ENCODE peak calls at places on chromosomes 6 and 20, in seven cellular contexts. T is tibial artery, A is GM13977, U is psoas muscle, S is fibroblast of the aortic adventitia, W is astrocyte, L is RWPE1. D is an unnamed sample.

GRCh38 chr6:66866801-66867200 is 1159.8 kb upstream of the EYS start:
- DNase-seq in T (no peak), A (no peak), U (no peak), S (no peak), W (no peak), L (peak), D (no peak)

GRCh38 chr20:11919046-11919445 is 1.4 kb downstream of the BTBD3 start:
- DNase-seq in T (no peak), A (no peak), U (no peak), S (no peak), W (peak), L (no peak), D (no peak)

GRCh38 chr6:17988422-17988944 is 1.0 kb upstream of the KIF13A start:
- DNase-seq in T (no peak), A (no peak), U (no peak), S (no peak), W (no peak), L (no peak), D (no peak)

GRCh38 chr6:87728706-87729105 is 26.7 kb upstream of the AKIRIN2 start:
- DNase-seq in T (no peak), A (no peak), U (no peak), S (no peak), W (no peak), L (no peak), D (no peak)

GRCh38 chr20:1327241-1327653 is 1.7 kb downstream of the SDCBP2 start:
- DNase-seq in T (no peak), A (no peak), U (no peak), S (peak), W (peak), L (no peak), D (peak)

GRCh38 chr6:104580452-104580851 is 279.3 kb downstream of the HACE1 start:
- DNase-seq in T (no peak), A (no peak), U (no peak), S (peak), W (no peak), L (no peak), D (no peak)

GRCh38 chr20:24627926-24628325 is 158.5 kb downstream of the SYNDIG1 start:
- DNase-seq in T (no peak), A (no peak), U (no peak), S (no peak), W (no peak), L (no peak), D (no peak)

GRCh38 chr6:40293824-40294188 is 293.4 kb downstream of the LRFN2 start:
- DNase-seq in T (no peak), A (no peak), U (no peak), S (no peak), W (no peak), L (no peak), D (no peak)

GRCh38 chr6:132132420-132132819 is 181.2 kb upstream of the CCN2 start:
- DNase-seq in T (no peak), A (no peak), U (no peak), S (peak), W (peak), L (no peak), D (peak)

GRCh38 chr6:19754686-19755085 is 82.5 kb upstream of the ID4 start:
- DNase-seq in T (no peak), A (no peak), U (no peak), S (no peak), W (no peak), L (no peak), D (no peak)

GRCh38 chr20:9978395-9979004 is 56.3 kb upstream of the ANKEF1 start:
- DNase-seq in T (peak), A (peak), U (no peak), S (peak), W (peak), L (peak), D (peak)

GRCh38 chr20:35515949-35516645 is 13.4 kb downstream of the C20orf173 start:
- DNase-seq in T (no peak), A (no peak), U (no peak), S (peak), W (peak), L (peak), D (peak)

GRCh38 chr20:17345321-17345720 is 118.5 kb downstream of the PCSK2 start:
- DNase-seq in T (no peak), A (no peak), U (no peak), S (no peak), W (no peak), L (no peak), D (no peak)

GRCh38 chr6:44428682-44429081 is 41.2 kb downstream of the CDC5L start:
- DNase-seq in T (no peak), A (no peak), U (no peak), S (peak), W (no peak), L (no peak), D (peak)

GRCh38 chr6:88574666-88575065 is 388.8 kb downstream of the RNGTT start:
- DNase-seq in T (no peak), A (no peak), U (no peak), S (no peak), W (no peak), L (no peak), D (no peak)

GRCh38 chr6:150395388-150396009 is 26.7 kb downstream of the IYD start:
- DNase-seq in T (peak), A (peak), U (no peak), S (peak), W (peak), L (peak), D (peak)

GRCh38 chr20:32567384-32568178 is 17.6 kb downstream of the NOL4L start:
- DNase-seq in T (no peak), A (no peak), U (no peak), S (no peak), W (no peak), L (no peak), D (no peak)

GRCh38 chr6:33993653-33994052 is 152.2 kb downstream of the GRM4 start:
- DNase-seq in T (no peak), A (no peak), U (no peak), S (no peak), W (no peak), L (no peak), D (no peak)

GRCh38 chr6:33994198-33995045 is 151.5 kb downstream of the GRM4 start:
- DNase-seq in T (no peak), A (no peak), U (no peak), S (no peak), W (no peak), L (no peak), D (no peak)

GRCh38 chr6:33997265-33997664 is 148.6 kb downstream of the GRM4 start:
- DNase-seq in T (no peak), A (no peak), U (no peak), S (no peak), W (no peak), L (no peak), D (no peak)

GRCh38 chr6:33995873-33996475 is 149.9 kb downstream of the GRM4 start:
- DNase-seq in T (no peak), A (no peak), U (no peak), S (no peak), W (no peak), L (no peak), D (no peak)

GRCh38 chr6:33995046-33995872 is 150.6 kb downstream of the GRM4 start:
- DNase-seq in T (no peak), A (no peak), U (no peak), S (no peak), W (no peak), L (no peak), D (no peak)
- TF ChIP-seq CTCF in T (no peak), A (no peak), U (no peak), S (no peak), W (no peak), L (no peak), D (no peak)

GRCh38 chr6:111771629-111772028 is 101.6 kb downstream of the FYN start:
- DNase-seq in T (no peak), A (no peak), U (no peak), S (no peak), W (no peak), L (no peak), D (no peak)

GRCh38 chr6:111770263-111771083 is 102.8 kb downstream of the FYN start:
- DNase-seq in T (no peak), A (no peak), U (no peak), S (no peak), W (no peak), L (no peak), D (no peak)

GRCh38 chr6:111772274-111772780 is 100.9 kb downstream of the FYN start:
- DNase-seq in T (no peak), A (no peak), U (no peak), S (no peak), W (no peak), L (no peak), D (no peak)

GRCh38 chr6:111769365-111770127 is 103.7 kb downstream of the FYN start:
- DNase-seq in T (no peak), A (no peak), U (no peak), S (no peak), W (no peak), L (no peak), D (no peak)

DNA sequence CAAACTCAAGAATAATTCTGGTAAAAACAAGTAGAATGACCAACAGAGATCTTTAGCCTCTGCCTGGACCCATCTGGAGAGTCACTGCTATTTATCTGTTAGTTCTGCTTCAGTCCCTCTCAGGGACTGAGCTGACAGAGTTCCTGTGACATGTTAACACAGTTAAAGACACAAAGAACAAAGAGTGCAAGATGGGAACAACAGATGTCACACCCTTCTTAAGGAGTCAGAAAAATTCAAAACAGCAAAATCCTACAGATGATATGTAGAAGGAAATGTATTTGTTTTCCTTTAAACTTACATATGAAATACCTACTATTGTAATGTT is 102.2 kb downstream of the FYN start:
- DNase-seq in T (no peak), A (no peak), U (no peak), S (no peak), W (no peak), L (no peak), D (no peak)
- TF ChIP-seq CTCF in T (no peak), A (no peak), U (no peak), S (no peak), W (no peak), L (no peak), D (no peak)

DNA sequence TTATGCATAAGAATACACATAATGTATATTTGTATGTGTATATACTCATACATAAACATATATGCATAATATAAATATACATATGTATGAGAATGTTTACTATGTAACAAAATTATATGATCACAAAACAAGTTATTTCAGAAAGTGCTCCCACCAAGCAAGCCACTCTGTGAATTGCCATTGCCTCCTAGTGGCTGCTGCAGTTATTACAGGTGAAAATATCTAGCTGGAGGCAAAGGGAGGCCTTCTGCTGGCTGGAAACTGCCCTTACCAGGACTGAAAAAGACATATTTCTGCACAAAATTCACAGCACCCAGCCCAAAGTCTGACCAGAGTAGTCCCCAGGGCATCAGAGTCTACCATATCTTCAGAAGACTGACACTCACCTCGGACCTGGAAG is 14.4 kb upstream of the ADAM33 start:
- DNase-seq in T (no peak), A (no peak), U (no peak), S (no peak), W (no peak), L (no peak), D (peak)
- TF ChIP-seq CTCF in T (no peak), A (peak), U (peak), S (peak), W (peak), L (peak), D (peak)

GRCh38 chr6:168655462-168656152 is 214.6 kb downstream of the SMOC2 start:
- DNase-seq in T (no peak), A (no peak), U (no peak), S (no peak), W (no peak), L (no peak), D (no peak)

GRCh38 chr6:168660400-168660945 is 219.5 kb downstream of the SMOC2 start:
- DNase-seq in T (no peak), A (no peak), U (no peak), S (no peak), W (no peak), L (no peak), D (no peak)

GRCh38 chr6:168662301-168662936 is 221.4 kb downstream of the SMOC2 start:
- DNase-seq in T (no peak), A (no peak), U (no peak), S (no peak), W (no peak), L (no peak), D (no peak)

GRCh38 chr6:168658059-168658458 is 217.1 kb downstream of the SMOC2 start:
- DNase-seq in T (no peak), A (no peak), U (no peak), S (no peak), W (no peak), L (no peak), D (no peak)
- TF ChIP-seq CTCF in T (no peak), A (no peak), U (no peak), S (no peak), W (no peak), L (no peak), D (no peak)

GRCh38 chr6:13573255-13573654 is 1.1 kb upstream of the SIRT5 start:
- DNase-seq in T (no peak), A (no peak), U (no peak), S (no peak), W (no peak), L (no peak), D (no peak)

GRCh38 chr6:13573669-13574110 is 711 bp upstream of the SIRT5 start:
- DNase-seq in T (peak), A (no peak), U (peak), S (peak), W (peak), L (peak), D (peak)

GRCh38 chr6:13574571-13575376 is at the start of gene SIRT5:
- DNase-seq in T (peak), A (peak), U (peak), S (peak), W (peak), L (peak), D (peak)

GRCh38 chr6:13575377-13575775 is 975 bp downstream of the SIRT5 start:
- DNase-seq in T (no peak), A (no peak), U (no peak), S (no peak), W (no peak), L (no peak), D (no peak)

DNA sequence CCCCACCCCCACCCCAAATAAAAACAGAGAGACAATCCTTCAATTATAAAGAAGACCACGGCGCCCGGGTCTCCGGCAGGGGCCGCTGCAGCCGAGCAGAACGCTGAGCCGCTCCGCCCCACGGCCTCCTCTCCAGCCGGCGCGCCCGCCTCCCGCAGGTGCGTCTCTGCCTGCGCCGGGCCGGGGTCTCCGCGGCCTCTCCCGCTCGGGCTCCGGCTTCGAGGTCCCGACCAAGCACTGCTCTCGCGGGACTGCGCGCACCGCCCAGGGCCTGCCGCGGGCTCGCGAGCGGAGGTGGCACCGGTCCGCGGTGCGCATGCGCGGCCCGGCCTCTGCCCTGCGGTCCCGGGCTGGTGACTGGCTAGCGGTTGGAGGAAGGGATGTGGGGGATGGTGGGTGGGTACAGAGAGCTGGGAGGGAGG is 241 bp upstream of the SIRT5 start:
- DNase-seq in T (peak), A (peak), U (peak), S (peak), W (peak), L (peak), D (peak)
- TF ChIP-seq CTCF in T (peak), A (peak), U (peak), S (peak), W (no peak), L (peak), D (peak)

GRCh38 chr20:63363013-63363957 is 2.1 kb upstream of the CHRNA4 start:
- DNase-seq in T (no peak), A (no peak), U (no peak), S (no peak), W (no peak), L (no peak), D (no peak)
- TF ChIP-seq CTCF in T (no peak), A (no peak), U (no peak), S (no peak), W (no peak), L (no peak), D (no peak)

D was measured in HFFc6.